ENCODE peak calls at places on chromosomes 6 and 20, in four cellular contexts. R, W, G and T are unnamed samples.
A peak's percentile ranks its signal among the peaks of the same experiment; 100 is the strongest.

GRCh38 chr6:134452901-134453300 is 135.0 kb upstream of the SGK1 start:
- DNase-seq in R (no peak), W (no peak), G (no peak), T (no peak)

GRCh38 chr6:163992701-163993100 is 578.2 kb downstream of the QKI start:
- DNase-seq in R (no peak), W (no peak), G (no peak), T (no peak)

GRCh38 chr6:48889429-48889828 is 573.6 kb downstream of the MMUT start:
- DNase-seq in R (no peak), W (no peak), G (no peak), T (no peak)

GRCh38 chr6:24313133-24313476 is 44.8 kb downstream of the DCDC2 start:
- DNase-seq in R (no peak), W (no peak), G (no peak), T (no peak)

GRCh38 chr6:113695506-113695905 is 161.6 kb upstream of the MARCKS start:
- DNase-seq in R (no peak), W (no peak), G (no peak), T (no peak)

GRCh38 chr6:10587694-10588392 is 66.7 kb downstream of the GCNT2 start:
- DNase-seq in R (no peak), W (no peak), G (no peak), T (no peak)

GRCh38 chr6:152976749-152977148 is 6.1 kb downstream of the FBXO5 start:
- DNase-seq in R (no peak), W (no peak), G (no peak), T (no peak)

GRCh38 chr6:5293692-5294091 is 32.4 kb downstream of the FARS2 start:
- DNase-seq in R (no peak), W (no peak), G (no peak), T (no peak)

GRCh38 chr20:53021934-53022333 is 49.8 kb downstream of the TSHZ2 start:
- DNase-seq in R (no peak), W (no peak), G (no peak), T (no peak)

GRCh38 chr6:94121094-94121493 is 701.7 kb upstream of the EPHA7 start:
- DNase-seq in R (no peak), W (no peak), G (no peak), T (no peak)

GRCh38 chr6:44642870-44643522 is 255.5 kb downstream of the CDC5L start:
- DNase-seq in R (no peak), W (no peak), G (peak; percentile 25), T (no peak)

GRCh38 chr6:113526553-113526952 is 330.6 kb upstream of the MARCKS start:
- DNase-seq in R (peak; percentile 19), W (no peak), G (no peak), T (no peak)

GRCh38 chr6:149075616-149076354 is 241.7 kb upstream of the TAB2 start:
- DNase-seq in R (no peak), W (no peak), G (no peak), T (no peak)

GRCh38 chr6:73790572-73790971 is 94.6 kb downstream of the CD109 start:
- DNase-seq in R (no peak), W (no peak), G (no peak), T (no peak)

GRCh38 chr20:36008461-36009035 is 40.2 kb downstream of the CNBD2 start:
- DNase-seq in R (no peak), W (no peak), G (no peak), T (no peak)

GRCh38 chr6:105771313-105771970 is 314.7 kb upstream of the PRDM1 start:
- DNase-seq in R (no peak), W (no peak), G (no peak), T (no peak)

GRCh38 chr20:58647814-58648501 is 3.1 kb upstream of the STX16 start:
- DNase-seq in R (peak; percentile 58), W (no peak), G (no peak), T (no peak)

GRCh38 chr6:80142586-80142985 is 36.1 kb downstream of the BCKDHB start:
- DNase-seq in R (no peak), W (no peak), G (no peak), T (no peak)

GRCh38 chr6:108606130-108606797 is 45.5 kb downstream of the FOXO3 start:
- DNase-seq in R (no peak), W (no peak), G (no peak), T (no peak)

GRCh38 chr6:16285467-16286150 is 47.2 kb downstream of the GMPR start:
- DNase-seq in R (no peak), W (no peak), G (no peak), T (no peak)

GRCh38 chr6:7165002-7165735 is 57.4 kb downstream of the RREB1 start:
- DNase-seq in R (no peak), W (no peak), G (no peak), T (no peak)